ENCODE peak calls at places on chromosomes 7 and 10, in four cellular contexts. H is fibroblast of lung, Q is neural progenitor cell, I is heart right ventricle. D is an unnamed sample.

GRCh38 chr10:17062009-17062408 is 67.6 kb downstream of the CUBN start:
- DNase-seq in I (no peak), Q (no peak), H (peak; percentile 88), D (peak; percentile 90)

GRCh38 chr10:28217848-28218247 is 85.0 kb downstream of the MPP7 start:
- DNase-seq in Q (no peak), H (peak; percentile 91), I (no peak), D (peak; percentile 50)

GRCh38 chr7:466465-467191 is 53.0 kb downstream of the PDGFA start:
- DNase-seq in I (no peak), H (no peak), Q (no peak), D (no peak)

GRCh38 chr7:47873767-47874166 is 74.5 kb downstream of the PKD1L1 start:
- DNase-seq in Q (no peak), I (no peak), H (no peak), D (no peak)

GRCh38 chr10:117462816-117463544 is 79.6 kb upstream of the EMX2 start:
- DNase-seq in Q (no peak), I (no peak), H (no peak), D (no peak)

GRCh38 chr10:102246261-102246660 is 929 bp downstream of the GBF1 start:
- DNase-seq in H (no peak), I (no peak), Q (peak; percentile 18), D (peak; percentile 44)

GRCh38 chr7:451255-452229 is 68.1 kb downstream of the PDGFA start:
- DNase-seq in H (no peak), Q (peak; percentile 70), I (no peak), D (no peak)

GRCh38 chr10:71216751-71217265 is 4.4 kb downstream of the UNC5B start:
- DNase-seq in H (peak; percentile 40), I (no peak), Q (no peak), D (no peak)

GRCh38 chr10:49526624-49527023 is 12.3 kb downstream of the ERCC6 start:
- DNase-seq in I (no peak), Q (no peak), H (no peak), D (peak; percentile 66)

GRCh38 chr10:50561816-50562215 is 61.9 kb downstream of the SGMS1 start:
- DNase-seq in I (no peak), Q (no peak), H (peak; percentile 29), D (no peak)

GRCh38 chr10:50561266-50561665 is 62.5 kb downstream of the SGMS1 start:
- DNase-seq in H (peak; percentile 99), I (no peak), Q (no peak), D (peak; percentile 98)

GRCh38 chr10:50565301-50566083 is 58.3 kb downstream of the SGMS1 start:
- DNase-seq in H (no peak), I (no peak), Q (no peak), D (no peak)

GRCh38 chr10:50566150-50566549 is 57.6 kb downstream of the SGMS1 start:
- DNase-seq in I (no peak), Q (no peak), H (no peak), D (no peak)

DNA sequence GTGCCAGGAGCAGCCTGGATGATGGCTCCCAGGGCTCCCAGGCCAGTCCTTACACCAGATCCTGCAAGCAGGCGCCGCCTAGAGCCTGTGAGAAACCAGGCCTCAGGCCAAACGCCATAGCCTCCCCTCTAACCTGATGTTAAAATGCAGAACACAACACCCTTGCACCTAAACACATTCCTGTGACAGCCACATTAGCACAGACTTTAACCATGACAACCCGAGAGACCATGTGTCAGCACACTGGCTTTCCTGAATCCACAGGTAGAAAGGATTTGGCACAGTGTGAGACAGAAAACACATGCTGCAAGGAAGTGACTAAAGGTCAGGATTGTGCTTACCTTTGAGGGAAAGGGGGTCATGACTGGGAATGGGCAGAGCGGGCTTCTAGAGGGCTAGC is 59.9 kb downstream of the SGMS1 start:
- DNase-seq in I (no peak), Q (no peak), H (no peak), D (no peak)
- TF ChIP-seq CTCF in I (no peak), Q (no peak), H (no peak), D (no peak)

GRCh38 chr10:112536663-112537062 is 89.6 kb downstream of the VTI1A start:
- DNase-seq in Q (no peak), I (no peak), H (no peak), D (no peak)

GRCh38 chr10:112532053-112532658 is 85.1 kb downstream of the VTI1A start:
- DNase-seq in Q (no peak), H (peak; percentile 76), I (no peak), D (no peak)

GRCh38 chr10:112539340-112539739 is 92.3 kb downstream of the VTI1A start:
- DNase-seq in H (no peak), I (no peak), Q (no peak), D (no peak)

GRCh38 chr10:112535432-112536038 is 88.5 kb downstream of the VTI1A start:
- DNase-seq in Q (no peak), I (no peak), H (peak; percentile 26), D (no peak)
- H3K4me3 ChIP-seq in Q (no peak overlapping the region), I (no peak overlapping the region), H (no peak overlapping the region), D (no peak overlapping the region)

GRCh38 chr10:97059872-97060205 is 125.9 kb downstream of the SLIT1 start:
- DNase-seq in H (no peak), I (no peak), Q (no peak), D (no peak)

GRCh38 chr10:97060441-97061084 is 125.2 kb downstream of the SLIT1 start:
- DNase-seq in H (no peak), Q (no peak), I (no peak), D (peak; percentile 3)

GRCh38 chr10:97058521-97058920 is 127.2 kb downstream of the SLIT1 start:
- DNase-seq in H (no peak), Q (no peak), I (no peak), D (no peak)

GRCh38 chr10:97057836-97058235 is 127.9 kb downstream of the SLIT1 start:
- DNase-seq in I (no peak), Q (no peak), H (no peak), D (no peak)

GRCh38 chr10:97059006-97059871 is 126.5 kb downstream of the SLIT1 start:
- DNase-seq in H (no peak), I (no peak), Q (peak; percentile 64), D (no peak)
- TF ChIP-seq CTCF in H (no peak), I (no peak), Q (peak; percentile 57), D (no peak)

DNA sequence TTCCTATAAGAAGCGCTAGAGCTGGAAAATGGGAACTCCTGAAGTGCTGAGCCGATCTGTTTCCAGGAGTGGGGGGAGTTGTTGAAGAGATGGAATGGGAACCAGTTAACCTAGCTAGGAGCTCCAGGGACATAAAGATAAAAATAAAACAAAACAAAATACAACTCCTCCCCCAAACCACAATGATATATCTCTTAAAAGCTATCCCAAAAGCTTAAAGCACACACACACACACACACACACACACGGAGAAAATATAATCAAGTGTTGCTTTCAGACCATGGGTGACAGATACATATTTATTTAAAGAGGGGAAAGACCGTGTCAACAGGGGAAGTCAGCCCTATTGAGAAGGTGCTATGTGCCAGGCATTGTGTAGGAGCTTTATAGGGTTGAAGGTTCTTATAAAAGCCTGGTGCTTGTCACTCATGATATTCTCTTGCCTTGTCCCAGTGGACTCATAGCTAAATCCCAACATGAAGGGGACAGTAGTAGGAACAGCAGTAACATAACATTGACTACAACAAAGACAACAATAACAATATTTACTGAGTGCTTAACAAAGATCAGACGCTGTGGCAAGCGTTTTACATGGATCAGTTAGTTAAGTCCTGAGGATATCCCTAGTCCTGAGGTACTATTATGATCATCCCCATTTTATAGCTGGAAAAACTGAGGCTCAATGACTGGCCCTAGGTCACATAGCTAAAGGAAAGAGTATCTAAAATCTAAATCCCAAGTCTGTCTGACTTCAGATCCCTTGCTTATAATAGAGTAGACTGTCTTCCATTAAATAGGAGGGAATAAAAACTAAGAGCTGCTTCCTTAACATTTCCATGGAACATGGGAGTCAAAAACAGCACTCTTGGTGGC is 115.5 kb downstream of the SPAG6 start:
- DNase-seq in Q (no peak), I (no peak), H (no peak), D (no peak)
- H3K4me3 ChIP-seq in Q (no peak overlapping the region), I (no peak overlapping the region), H (no peak overlapping the region), D (no peak overlapping the region)

DNA sequence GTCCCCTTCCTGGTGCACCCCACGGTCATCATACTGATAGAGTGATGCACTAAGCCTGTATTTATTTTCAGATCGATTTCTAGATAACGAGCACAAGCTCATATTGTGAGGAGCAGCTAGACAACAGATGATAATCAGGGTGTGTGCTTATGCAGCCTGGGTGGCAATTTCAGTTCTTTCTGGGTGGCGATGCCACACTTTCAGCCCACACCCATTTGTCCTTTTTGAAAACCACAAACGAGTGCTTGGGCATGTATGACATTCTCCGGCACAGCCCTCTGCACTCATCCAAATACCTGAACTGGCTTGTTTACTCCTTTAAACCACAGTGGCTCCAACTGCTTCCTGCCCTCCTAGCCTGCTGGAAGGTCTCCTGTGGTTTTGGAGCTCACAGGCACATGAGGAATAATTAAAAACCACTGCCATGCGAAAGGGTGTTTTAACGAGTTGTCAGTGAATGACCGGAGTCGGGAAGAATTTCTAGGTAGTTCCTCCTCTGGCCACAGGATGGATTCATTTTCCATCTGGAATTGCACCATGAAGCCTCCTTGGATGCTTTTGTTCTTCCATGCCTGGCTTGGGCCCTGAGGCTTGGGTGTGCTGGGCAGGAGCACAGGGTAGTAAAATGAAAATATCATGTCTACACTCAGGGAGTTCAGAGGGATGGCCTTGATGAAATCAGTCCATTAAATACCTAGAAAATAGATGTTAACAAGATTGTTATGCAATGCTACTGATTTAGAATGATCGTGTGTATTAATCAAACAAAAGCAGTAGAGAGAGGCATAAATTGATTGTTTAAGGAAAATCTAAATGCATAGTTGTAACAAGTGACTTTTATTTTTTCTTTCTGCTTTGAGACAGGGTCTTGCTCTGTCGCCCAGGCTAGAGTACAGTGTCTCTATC is 52.4 kb upstream of the ITGB1 start:
- DNase-seq in I (no peak), H (peak; percentile 80), Q (peak; percentile 47), D (peak; percentile 84)
- TF ChIP-seq CTCF in I (peak; percentile 42), H (peak; percentile 54), Q (peak; percentile 36), D (peak; percentile 60)

GRCh38 chr7:92626281-92626846 is 36.2 kb upstream of the FAM133B start:
- DNase-seq in Q (no peak), H (no peak), I (no peak), D (no peak)
- H3K4me3 ChIP-seq in Q (no peak overlapping the region), H (no peak overlapping the region), I (no peak overlapping the region), D (no peak overlapping the region)

GRCh38 chr7:105429746-105430612 is 41.3 kb upstream of the SRPK2 start:
- DNase-seq in Q (peak; percentile 36), I (peak; percentile 34), H (peak; percentile 57), D (peak; percentile 71)
- TF ChIP-seq CTCF in Q (peak; percentile 46), I (peak; percentile 46), H (peak; percentile 25), D (peak; percentile 56)

DNA sequence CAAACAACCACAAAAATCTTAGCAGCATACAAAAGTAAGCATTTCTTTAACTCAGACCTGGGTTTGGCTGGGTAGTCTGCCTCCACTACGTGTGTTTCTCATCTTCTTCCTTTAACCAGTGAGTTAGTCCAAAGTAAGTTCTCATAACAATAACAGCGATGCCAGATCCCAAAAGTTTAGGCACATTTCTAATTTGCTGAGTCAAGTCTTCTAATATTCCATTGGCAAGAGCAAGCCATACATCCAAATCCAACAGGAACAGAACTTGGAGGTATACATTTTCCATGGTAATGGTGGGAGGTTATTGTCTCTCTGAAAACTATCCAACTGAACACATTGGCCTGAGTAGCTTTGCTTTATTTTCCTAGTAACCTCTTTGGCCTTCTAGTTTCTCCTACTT is 115.7 kb upstream of the CNTNAP2 start:
- DNase-seq in I (no peak), Q (no peak), H (no peak), D (no peak)
- H3K4me3 ChIP-seq in I (no peak overlapping the region), Q (no peak overlapping the region), H (no peak overlapping the region), D (no peak overlapping the region)

GRCh38 chr10:47111329-47111862 is 188.6 kb upstream of the GDF10 start:
- DNase-seq in I (no peak), Q (no peak), H (no peak), D (no peak)
- TF ChIP-seq CTCF in I (no peak), Q (peak; percentile 29), H (no peak), D (no peak)